ENCODE peak calls at places on chromosome 16, in five cellular contexts. W is Calu3; E is activated CD4-positive, alpha-beta T cell treated with anti-CD3 and anti-CD28 coated beads for 48 hours; O is stimulated activated CD4-positive, alpha-beta T cell treated with anti-CD3 and anti-CD28 coated beads, TNF-alpha, amount 100 ng/mL, for 48 hours; R is skeletal muscle cell. C is an unnamed sample.

GRCh38 chr16:2478273-2478672 is 3.3 kb downstream of the TBC1D24 start:
- DNase-seq in W (no peak), E (no peak), O (no peak), R (no peak), C (no peak)

GRCh38 chr16:83992624-83993023 is 24.6 kb downstream of the NECAB2 start:
- DNase-seq in W (no peak), E (no peak), O (no peak), R (peak; percentile 7), C (no peak)

GRCh38 chr16:14013571-14014283 is 57.4 kb upstream of the MRTFB start:
- DNase-seq in W (no peak), E (no peak), O (no peak), R (peak; percentile 94), C (no peak)

GRCh38 chr16:66099261-66099660 is 267.2 kb upstream of the CDH5 start:
- DNase-seq in W (no peak), E (no peak), O (no peak), R (no peak), C (no peak)

GRCh38 chr16:48223490-48223889 is 20.6 kb upstream of the LONP2 start:
- DNase-seq in W (no peak), E (no peak), O (no peak), R (no peak), C (no peak)

GRCh38 chr16:2032285-2033056 is 5.8 kb downstream of the NHERF2 start:
- DNase-seq in W (no peak), E (no peak), O (no peak), R (no peak), C (no peak)

GRCh38 chr16:8889893-8890548 is 7.9 kb downstream of the LITAFD start:
- DNase-seq in W (no peak), E (no peak), O (no peak), R (no peak), C (no peak)

GRCh38 chr16:11715246-11715947 is 27.3 kb downstream of the TXNDC11 start:
- DNase-seq in W (no peak), E (no peak), O (no peak), R (no peak), C (no peak)

C was measured in activated CD4-positive, alpha-beta memory T cell treated with anti-CD3 and anti-CD28 coated beads for 36 hours.